ENCODE peak calls at places on chromosomes 2 and 18, in four cellular contexts. L, D, M and U are unnamed samples.

GRCh38 chr18:42429208-42429607 is 474.2 kb downstream of the PIK3C3 start:
- DNase-seq in L (no peak), D (no peak), M (no peak), U (no peak)

GRCh38 chr18:50928551-50928950 is 39.3 kb upstream of the ELAC1 start:
- DNase-seq in L (no peak), D (no peak), M (peak; percentile 53), U (no peak)

GRCh38 chr2:63463142-63463541 is 125.1 kb downstream of the WDPCP start:
- DNase-seq in L (no peak), D (no peak), M (no peak), U (no peak)

GRCh38 chr2:192123847-192124246 is 70.9 kb downstream of the TMEFF2 start:
- DNase-seq in L (no peak), D (no peak), M (no peak), U (no peak)

GRCh38 chr2:84944257-84944909 is 26.6 kb upstream of the KCMF1 start:
- DNase-seq in L (no peak), D (no peak), M (no peak), U (no peak)

GRCh38 chr18:22674300-22674699 is 256.6 kb upstream of the CTAGE1 start:
- DNase-seq in L (no peak), D (peak; percentile 32), M (peak; percentile 90), U (peak; percentile 91)

GRCh38 chr18:56148373-56148772 is 490.0 kb downstream of the TXNL1 start:
- DNase-seq in L (no peak), D (no peak), M (peak; percentile 88), U (no peak)

GRCh38 chr2:23204650-23205049 is 180.3 kb upstream of the KLHL29 start:
- DNase-seq in L (no peak), D (no peak), M (no peak), U (no peak)

GRCh38 chr2:129484999-129485398 is 494.5 kb upstream of the RAB6C start:
- DNase-seq in L (no peak), D (no peak), M (no peak), U (no peak)

GRCh38 chr2:29072971-29073725 is 1.2 kb downstream of the PCARE start:
- DNase-seq in L (no peak), D (no peak), M (no peak), U (no peak)